ENCODE peak calls at places on chromosomes 16 and 17, in ten cellular contexts. O is thoracic aorta, T is KG1, M is EL, J is EH, P is activated B cell treated with CpG ODN at 0.5 μM for 24 hours, D is breast epithelium, Y is MCF 10A, X is tibial artery, H is erythroblast. U is an unnamed sample.

GRCh38 chr16:75476817-75477216 is 12.3 kb upstream of the TMEM170A start:
- DNase-seq in O (no peak), T (no peak), M (no peak), J (no peak), P (no peak), D (no peak), Y (peak), X (no peak), H (no peak), U (no peak)

GRCh38 chr17:39740357-39741111 is 2.8 kb downstream of the GRB7 start:
- DNase-seq in O (no peak), T (no peak), M (peak), J (peak), P (no peak), D (peak), Y (peak), X (no peak), H (no peak), U (no peak)

GRCh38 chr17:74864297-74864865 is 4.7 kb upstream of the GRIN2C start:
- DNase-seq in O (no peak), T (no peak), M (no peak), J (no peak), P (no peak), D (no peak), Y (no peak), X (no peak), H (no peak), U (no peak)

GRCh38 chr17:50148226-50149098 is 2.0 kb downstream of the PPP1R9B start:
- DNase-seq in O (peak), T (no peak), M (peak), J (peak), P (peak), D (peak), Y (peak), X (peak), H (peak), U (no peak)

GRCh38 chr16:65622161-65622560 is 500.3 kb upstream of the CDH11 start:
- DNase-seq in O (no peak), T (no peak), M (no peak), J (no peak), P (no peak), D (no peak), Y (no peak), X (no peak), H (no peak), U (no peak)

GRCh38 chr16:56625943-56626654 is 518 bp downstream of the MT1E start:
- DNase-seq in O (peak), T (no peak), M (peak), J (peak), P (no peak), D (peak), Y (no peak), X (peak), H (no peak), U (no peak)

GRCh38 chr17:74712756-74713155 is at the start of gene CD300LF:
- DNase-seq in O (no peak), T (peak), M (no peak), J (no peak), P (no peak), D (no peak), Y (no peak), X (no peak), H (no peak), U (no peak)

GRCh38 chr17:69501591-69502468 is 87.3 kb downstream of the MAP2K6 start:
- DNase-seq in O (no peak), T (no peak), M (peak), J (peak), P (no peak), D (peak), Y (peak), X (no peak), H (no peak), U (peak)

GRCh38 chr17:75980188-75981018 is 1.4 kb downstream of the TEN1 start:
- DNase-seq in O (no peak), T (no peak), M (no peak), J (no peak), P (no peak), D (no peak), Y (no peak), X (peak), H (no peak), U (no peak)

GRCh38 chr16:79170565-79171242 is 429.8 kb downstream of the MAF start:
- DNase-seq in O (peak), T (no peak), M (no peak), J (no peak), P (no peak), D (no peak), Y (peak), X (no peak), H (no peak), U (no peak)

GRCh38 chr16:66906916-66907836 is 11.5 kb downstream of the CDH16 start:
- DNase-seq in O (no peak), T (no peak), M (no peak), J (no peak), P (no peak), D (no peak), Y (no peak), X (no peak), H (no peak), U (no peak)

GRCh38 chr17:17692353-17693252 is 11.3 kb downstream of the RAI1 start:
- DNase-seq in O (no peak), T (no peak), M (no peak), J (peak), P (no peak), D (no peak), Y (no peak), X (no peak), H (no peak), U (no peak)

GRCh38 chr17:78999947-79000395 is 9.6 kb downstream of the CANT1 start:
- DNase-seq in O (no peak), T (no peak), M (no peak), J (no peak), P (no peak), D (no peak), Y (no peak), X (peak), H (no peak), U (no peak)

GRCh38 chr16:30805370-30806169 is 18.6 kb upstream of the ZNF629 start:
- DNase-seq in O (peak), T (no peak), M (peak), J (peak), P (peak), D (peak), Y (peak), X (peak), H (peak), U (peak)

GRCh38 chr16:66370786-66371684 is 4.5 kb downstream of the CDH5 start:
- DNase-seq in O (no peak), T (no peak), M (no peak), J (no peak), P (no peak), D (no peak), Y (no peak), X (peak), H (no peak), U (no peak)

GRCh38 chr16:4370570-4371480 is 823 bp upstream of the VASN start:
- DNase-seq in O (peak), T (no peak), M (peak), J (peak), P (no peak), D (peak), Y (no peak), X (peak), H (peak), U (no peak)

GRCh38 chr17:78665952-78666920 is 89.0 kb upstream of the DNAH17 start:
- DNase-seq in O (no peak), T (peak), M (peak), J (peak), P (no peak), D (no peak), Y (peak), X (no peak), H (peak), U (no peak)

GRCh38 chr16:14278749-14279148 is 207.6 kb downstream of the MRTFB start:
- DNase-seq in O (no peak), T (no peak), M (no peak), J (no peak), P (no peak), D (no peak), Y (no peak), X (no peak), H (no peak), U (no peak)

GRCh38 chr17:47841488-47842308 is 625 bp upstream of the SCRN2 start:
- DNase-seq in O (no peak), T (no peak), M (no peak), J (no peak), P (no peak), D (no peak), Y (no peak), X (no peak), H (no peak), U (no peak)

GRCh38 chr16:80122155-80122554 is 418.6 kb upstream of the DYNLRB2 start:
- DNase-seq in O (no peak), T (no peak), M (no peak), J (peak), P (no peak), D (no peak), Y (no peak), X (no peak), H (no peak), U (no peak)

GRCh38 chr16:52526830-52527229 is 20.1 kb downstream of the TOX3 start:
- DNase-seq in O (no peak), T (no peak), M (no peak), J (no peak), P (no peak), D (no peak), Y (no peak), X (no peak), H (no peak), U (no peak)

GRCh38 chr17:79836952-79837887 is 2.0 kb downstream of the CBX4 start:
- DNase-seq in O (no peak), T (no peak), M (no peak), J (peak), P (peak), D (peak), Y (peak), X (peak), H (peak), U (peak)

GRCh38 chr17:65047939-65048338 is 8.6 kb downstream of the GNA13 start:
- DNase-seq in O (no peak), T (no peak), M (no peak), J (no peak), P (no peak), D (no peak), Y (no peak), X (no peak), H (no peak), U (no peak)

GRCh38 chr16:79318137-79318899 is 282.2 kb downstream of the MAF start:
- DNase-seq in O (no peak), T (no peak), M (no peak), J (no peak), P (no peak), D (no peak), Y (no peak), X (no peak), H (no peak), U (no peak)

GRCh38 chr16:47197536-47198179 is 53.9 kb upstream of the NETO2 start:
- DNase-seq in O (no peak), T (no peak), M (peak), J (peak), P (no peak), D (no peak), Y (peak), X (no peak), H (no peak), U (no peak)

GRCh38 chr17:35889818-35890773 is 9.9 kb upstream of the CCL5 start:
- DNase-seq in O (no peak), T (no peak), M (peak), J (peak), P (no peak), D (no peak), Y (peak), X (no peak), H (no peak), U (no peak)

GRCh38 chr17:2058521-2059124 is 3.7 kb downstream of the HIC1 start:
- DNase-seq in O (no peak), T (peak), M (no peak), J (peak), P (peak), D (no peak), Y (no peak), X (no peak), H (peak), U (no peak)

GRCh38 chr17:3004150-3004801 is 59.1 kb downstream of the OR1D5 start:
- DNase-seq in O (peak), T (peak), M (peak), J (peak), P (peak), D (peak), Y (peak), X (peak), H (peak), U (peak)

U was measured in cerebellum.